ENCODE peak calls at places on chromosomes 13 and 19, in nine cellular contexts. One of them, this sample, is unnamed.

GRCh38 chr19:49953376-49953775 is 7.6 kb downstream of the SIGLEC11 start:
- DNase-seq in heart right ventricle: no peak
- DNase-seq in CD8-positive, alpha-beta memory T cell: no peak
- DNase-seq in uterus: no peak
- DNase-seq in colonic mucosa: no peak
- DNase-seq in CD4-positive, alpha-beta memory T cell: no peak
- DNase-seq in trophoblast cell: no peak
- DNase-seq in cardiac muscle cell: no peak
- DNase-seq in psoas muscle: no peak
- DNase-seq in this sample: no peak

GRCh38 chr13:48273346-48273745 is 30.2 kb upstream of the RB1 start:
- DNase-seq in heart right ventricle: no peak
- DNase-seq in CD8-positive, alpha-beta memory T cell: no peak
- DNase-seq in uterus: no peak
- DNase-seq in colonic mucosa: no peak
- DNase-seq in CD4-positive, alpha-beta memory T cell: no peak
- DNase-seq in trophoblast cell: no peak
- DNase-seq in cardiac muscle cell: no peak
- DNase-seq in psoas muscle: no peak
- DNase-seq in this sample: no peak

GRCh38 chr19:18713550-18714117 is 30.2 kb downstream of the CRTC1 start:
- DNase-seq in heart right ventricle: no peak
- DNase-seq in CD8-positive, alpha-beta memory T cell: no peak
- DNase-seq in uterus: no peak
- DNase-seq in colonic mucosa: no peak
- DNase-seq in CD4-positive, alpha-beta memory T cell: no peak
- DNase-seq in trophoblast cell: no peak
- DNase-seq in cardiac muscle cell: no peak
- DNase-seq in psoas muscle: no peak
- DNase-seq in this sample: no peak

GRCh38 chr19:47619763-47620162 is 10.8 kb downstream of the BICRA start:
- DNase-seq in heart right ventricle: no peak
- DNase-seq in CD8-positive, alpha-beta memory T cell: no peak
- DNase-seq in uterus: no peak
- DNase-seq in colonic mucosa: no peak
- DNase-seq in CD4-positive, alpha-beta memory T cell: no peak
- DNase-seq in trophoblast cell: peak
- DNase-seq in cardiac muscle cell: no peak
- DNase-seq in psoas muscle: no peak
- DNase-seq in this sample: no peak

GRCh38 chr13:112732679-112733078 is 42.8 kb downstream of the ATP11A start:
- DNase-seq in heart right ventricle: no peak
- DNase-seq in CD8-positive, alpha-beta memory T cell: no peak
- DNase-seq in uterus: no peak
- DNase-seq in colonic mucosa: no peak
- DNase-seq in CD4-positive, alpha-beta memory T cell: no peak
- DNase-seq in trophoblast cell: no peak
- DNase-seq in cardiac muscle cell: no peak
- DNase-seq in psoas muscle: no peak
- DNase-seq in this sample: no peak

GRCh38 chr19:18906605-18907519 is 10.9 kb upstream of the CERS1 start:
- DNase-seq in heart right ventricle: no peak
- DNase-seq in CD8-positive, alpha-beta memory T cell: no peak
- DNase-seq in uterus: peak
- DNase-seq in colonic mucosa: no peak
- DNase-seq in CD4-positive, alpha-beta memory T cell: no peak
- DNase-seq in trophoblast cell: no peak
- DNase-seq in cardiac muscle cell: no peak
- DNase-seq in psoas muscle: no peak
- DNase-seq in this sample: no peak

GRCh38 chr13:106318941-106319411 is 216.5 kb downstream of the EFNB2 start:
- DNase-seq in heart right ventricle: no peak
- DNase-seq in CD8-positive, alpha-beta memory T cell: no peak
- DNase-seq in uterus: peak
- DNase-seq in colonic mucosa: no peak
- DNase-seq in CD4-positive, alpha-beta memory T cell: no peak
- DNase-seq in trophoblast cell: peak
- DNase-seq in cardiac muscle cell: peak
- DNase-seq in psoas muscle: no peak
- DNase-seq in this sample: no peak

GRCh38 chr13:74891610-74892009 is 590.4 kb downstream of the TBC1D4 start:
- DNase-seq in heart right ventricle: no peak
- DNase-seq in CD8-positive, alpha-beta memory T cell: no peak
- DNase-seq in uterus: no peak
- DNase-seq in colonic mucosa: no peak
- DNase-seq in CD4-positive, alpha-beta memory T cell: no peak
- DNase-seq in trophoblast cell: no peak
- DNase-seq in cardiac muscle cell: peak
- DNase-seq in psoas muscle: no peak
- DNase-seq in this sample: no peak

GRCh38 chr19:1158885-1159448 is 15.1 kb downstream of the SBNO2 start:
- DNase-seq in heart right ventricle: no peak
- DNase-seq in CD8-positive, alpha-beta memory T cell: no peak
- DNase-seq in uterus: no peak
- DNase-seq in colonic mucosa: no peak
- DNase-seq in CD4-positive, alpha-beta memory T cell: no peak
- DNase-seq in trophoblast cell: no peak
- DNase-seq in cardiac muscle cell: no peak
- DNase-seq in psoas muscle: peak
- DNase-seq in this sample: no peak

GRCh38 chr19:4393947-4394590 is 6.3 kb downstream of the SH3GL1 start:
- DNase-seq in heart right ventricle: no peak
- DNase-seq in CD8-positive, alpha-beta memory T cell: no peak
- DNase-seq in uterus: no peak
- DNase-seq in colonic mucosa: no peak
- DNase-seq in CD4-positive, alpha-beta memory T cell: no peak
- DNase-seq in trophoblast cell: peak
- DNase-seq in cardiac muscle cell: peak
- DNase-seq in psoas muscle: no peak
- DNase-seq in this sample: no peak

GRCh38 chr19:3047307-3048189 is 14.7 kb downstream of the TLE5 start:
- DNase-seq in heart right ventricle: peak
- DNase-seq in CD8-positive, alpha-beta memory T cell: peak
- DNase-seq in uterus: peak
- DNase-seq in colonic mucosa: peak
- DNase-seq in CD4-positive, alpha-beta memory T cell: peak
- DNase-seq in trophoblast cell: peak
- DNase-seq in cardiac muscle cell: peak
- DNase-seq in psoas muscle: peak
- DNase-seq in this sample: peak

GRCh38 chr13:45798851-45799250 is 52.7 kb downstream of the SIAH3 start:
- DNase-seq in heart right ventricle: no peak
- DNase-seq in CD8-positive, alpha-beta memory T cell: no peak
- DNase-seq in uterus: no peak
- DNase-seq in colonic mucosa: no peak
- DNase-seq in CD4-positive, alpha-beta memory T cell: no peak
- DNase-seq in trophoblast cell: no peak
- DNase-seq in cardiac muscle cell: no peak
- DNase-seq in psoas muscle: no peak
- DNase-seq in this sample: no peak

GRCh38 chr13:80059789-80060188 is 281.1 kb downstream of the SPRY2 start:
- DNase-seq in heart right ventricle: no peak
- DNase-seq in CD8-positive, alpha-beta memory T cell: no peak
- DNase-seq in uterus: no peak
- DNase-seq in colonic mucosa: no peak
- DNase-seq in CD4-positive, alpha-beta memory T cell: no peak
- DNase-seq in trophoblast cell: no peak
- DNase-seq in cardiac muscle cell: no peak
- DNase-seq in psoas muscle: no peak
- DNase-seq in this sample: no peak

GRCh38 chr13:95494082-95494681 is 58.3 kb upstream of the CLDN10 start:
- DNase-seq in heart right ventricle: peak
- DNase-seq in CD8-positive, alpha-beta memory T cell: no peak
- DNase-seq in uterus: no peak
- DNase-seq in colonic mucosa: peak
- DNase-seq in CD4-positive, alpha-beta memory T cell: peak
- DNase-seq in trophoblast cell: peak
- DNase-seq in cardiac muscle cell: peak
- DNase-seq in psoas muscle: no peak
- DNase-seq in this sample: no peak

GRCh38 chr19:662207-662961 is 630 bp downstream of the RNF126 start:
- DNase-seq in heart right ventricle: no peak
- DNase-seq in CD8-positive, alpha-beta memory T cell: peak
- DNase-seq in uterus: no peak
- DNase-seq in colonic mucosa: peak
- DNase-seq in CD4-positive, alpha-beta memory T cell: peak
- DNase-seq in trophoblast cell: no peak
- DNase-seq in cardiac muscle cell: peak
- DNase-seq in psoas muscle: peak
- DNase-seq in this sample: no peak

GRCh38 chr19:22606212-22606553 is 27.9 kb upstream of the ZNF492 start:
- DNase-seq in heart right ventricle: no peak
- DNase-seq in CD8-positive, alpha-beta memory T cell: no peak
- DNase-seq in uterus: no peak
- DNase-seq in colonic mucosa: no peak
- DNase-seq in CD4-positive, alpha-beta memory T cell: no peak
- DNase-seq in trophoblast cell: no peak
- DNase-seq in cardiac muscle cell: no peak
- DNase-seq in psoas muscle: no peak
- DNase-seq in this sample: peak

GRCh38 chr13:27035892-27036235 is 135.7 kb downstream of the USP12 start:
- DNase-seq in heart right ventricle: no peak
- DNase-seq in CD8-positive, alpha-beta memory T cell: no peak
- DNase-seq in uterus: no peak
- DNase-seq in colonic mucosa: no peak
- DNase-seq in CD4-positive, alpha-beta memory T cell: no peak
- DNase-seq in trophoblast cell: peak
- DNase-seq in cardiac muscle cell: peak
- DNase-seq in psoas muscle: no peak
- DNase-seq in this sample: no peak

DNA sequence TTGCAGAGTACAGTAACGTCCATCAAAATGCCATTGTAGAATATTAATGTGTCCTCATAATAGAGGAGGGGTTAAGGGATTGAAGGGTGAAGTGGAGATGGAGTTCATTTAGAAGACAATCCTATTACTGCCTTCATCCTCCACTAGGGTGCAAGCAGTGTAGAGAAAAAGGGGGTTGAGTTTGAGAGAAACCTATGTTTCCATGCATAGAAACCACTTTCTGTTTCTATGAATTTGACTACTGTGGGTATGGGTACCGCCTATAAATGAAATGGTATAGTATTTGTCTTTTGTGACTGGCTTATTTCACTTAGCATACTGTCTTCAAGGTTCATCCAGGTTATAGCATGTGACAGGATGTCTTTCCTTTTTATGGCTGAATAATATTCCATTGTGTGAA is 156.0 kb downstream of the GGACT start:
- DNase-seq in heart right ventricle: no peak
- DNase-seq in CD8-positive, alpha-beta memory T cell: no peak
- DNase-seq in uterus: no peak
- DNase-seq in colonic mucosa: no peak
- DNase-seq in CD4-positive, alpha-beta memory T cell: no peak
- DNase-seq in trophoblast cell: no peak
- DNase-seq in cardiac muscle cell: no peak
- DNase-seq in psoas muscle: no peak
- DNase-seq in this sample: no peak
- H3K27ac ChIP-seq in heart right ventricle: no peak
- H3K27ac ChIP-seq in CD8-positive, alpha-beta memory T cell: no peak
- H3K27ac ChIP-seq in uterus: no peak
- H3K27ac ChIP-seq in colonic mucosa: peak
- H3K27ac ChIP-seq in CD4-positive, alpha-beta memory T cell: no peak
- H3K27ac ChIP-seq in trophoblast cell: no peak
- H3K27ac ChIP-seq in cardiac muscle cell: no peak
- H3K27ac ChIP-seq in psoas muscle: no peak
- H3K27ac ChIP-seq in this sample: no peak

DNA sequence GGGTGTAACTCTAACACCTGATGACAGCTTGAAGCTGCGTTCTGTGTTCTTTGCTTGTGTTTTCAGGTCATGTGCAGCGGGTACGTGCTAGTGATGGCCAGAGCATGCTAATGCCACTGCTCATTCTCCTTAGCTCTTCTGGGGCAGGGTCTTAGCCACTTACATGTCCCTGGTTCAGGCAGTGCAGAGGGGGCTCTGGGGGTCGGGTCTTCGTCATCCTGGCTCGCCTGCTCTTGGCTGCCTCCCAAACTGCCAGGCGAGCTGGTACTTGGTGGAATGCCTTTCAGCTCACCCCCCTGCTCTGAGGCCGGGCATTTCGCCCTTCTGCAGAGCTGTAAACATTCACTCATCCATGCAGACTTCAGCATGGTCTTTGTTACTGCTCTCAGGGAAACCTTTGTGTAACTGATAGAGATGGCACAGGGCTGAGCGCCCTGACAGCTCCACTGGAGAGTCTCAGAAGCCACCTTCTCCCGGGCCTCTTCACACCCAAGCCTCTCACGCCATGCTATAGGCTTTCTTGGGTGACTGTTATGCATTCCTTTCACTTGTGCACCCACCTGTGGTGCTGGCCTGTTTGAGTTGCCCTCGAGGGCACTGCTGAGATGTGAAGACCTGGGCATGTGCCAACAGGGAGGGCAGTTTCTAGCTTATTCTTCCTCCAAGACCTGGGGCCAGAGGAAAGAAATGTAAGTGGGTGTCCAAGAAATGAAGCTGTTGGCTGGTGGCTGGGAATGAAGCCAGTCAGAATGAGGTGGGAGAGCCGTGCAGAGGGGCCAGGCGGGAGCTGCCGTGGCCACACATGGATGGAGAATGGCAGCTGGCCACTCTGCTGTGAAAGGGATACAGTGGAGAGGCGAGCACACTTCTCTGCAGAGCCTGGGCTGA is 24.5 kb downstream of the FAM124A start:
- DNase-seq in heart right ventricle: peak
- DNase-seq in CD8-positive, alpha-beta memory T cell: no peak
- DNase-seq in uterus: no peak
- DNase-seq in colonic mucosa: no peak
- DNase-seq in CD4-positive, alpha-beta memory T cell: no peak
- DNase-seq in trophoblast cell: no peak
- DNase-seq in cardiac muscle cell: no peak
- DNase-seq in psoas muscle: no peak
- DNase-seq in this sample: no peak
- H3K27ac ChIP-seq in heart right ventricle: peak
- H3K27ac ChIP-seq in CD8-positive, alpha-beta memory T cell: no peak
- H3K27ac ChIP-seq in uterus: no peak
- H3K27ac ChIP-seq in colonic mucosa: no peak
- H3K27ac ChIP-seq in CD4-positive, alpha-beta memory T cell: no peak
- H3K27ac ChIP-seq in trophoblast cell: no peak
- H3K27ac ChIP-seq in cardiac muscle cell: peak
- H3K27ac ChIP-seq in psoas muscle: no peak
- H3K27ac ChIP-seq in this sample: peak

GRCh38 chr13:32423592-32423991 is 4.3 kb downstream of the N4BP2L1 start:
- DNase-seq in heart right ventricle: no peak
- DNase-seq in CD8-positive, alpha-beta memory T cell: no peak
- DNase-seq in uterus: no peak
- DNase-seq in colonic mucosa: no peak
- DNase-seq in CD4-positive, alpha-beta memory T cell: no peak
- DNase-seq in trophoblast cell: no peak
- DNase-seq in cardiac muscle cell: no peak
- DNase-seq in psoas muscle: no peak
- DNase-seq in this sample: no peak
- H3K27ac ChIP-seq in heart right ventricle: no peak
- H3K27ac ChIP-seq in CD8-positive, alpha-beta memory T cell: no peak
- H3K27ac ChIP-seq in uterus: no peak
- H3K27ac ChIP-seq in colonic mucosa: no peak
- H3K27ac ChIP-seq in CD4-positive, alpha-beta memory T cell: no peak
- H3K27ac ChIP-seq in trophoblast cell: no peak
- H3K27ac ChIP-seq in cardiac muscle cell: no peak
- H3K27ac ChIP-seq in psoas muscle: no peak
- H3K27ac ChIP-seq in this sample: no peak

DNA sequence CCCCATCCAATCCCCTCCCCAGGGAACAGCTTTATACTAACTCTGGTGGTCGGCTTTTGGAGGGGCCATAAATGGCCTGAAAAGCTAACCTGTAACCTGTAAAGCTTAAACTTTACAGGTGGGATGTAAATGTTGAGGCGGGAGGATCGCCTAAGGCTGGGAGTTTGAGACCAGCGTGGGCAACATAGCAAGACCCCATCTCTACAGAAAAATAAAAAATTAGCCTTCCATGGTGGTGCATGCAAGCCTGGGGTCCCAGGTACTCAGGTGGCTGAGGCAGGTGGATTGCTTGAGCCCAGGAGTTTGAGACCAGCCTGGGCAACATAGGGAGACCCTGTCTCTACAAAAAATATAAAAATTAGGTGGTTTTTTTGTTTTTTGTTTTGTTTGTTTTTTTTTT is 18.5 kb downstream of the CARM1 start:
- DNase-seq in heart right ventricle: no peak
- DNase-seq in CD8-positive, alpha-beta memory T cell: no peak
- DNase-seq in uterus: no peak
- DNase-seq in colonic mucosa: no peak
- DNase-seq in CD4-positive, alpha-beta memory T cell: no peak
- DNase-seq in trophoblast cell: no peak
- DNase-seq in cardiac muscle cell: no peak
- DNase-seq in psoas muscle: no peak
- DNase-seq in this sample: no peak
- H3K27ac ChIP-seq in heart right ventricle: no peak
- H3K27ac ChIP-seq in CD8-positive, alpha-beta memory T cell: no peak
- H3K27ac ChIP-seq in uterus: no peak
- H3K27ac ChIP-seq in colonic mucosa: no peak
- H3K27ac ChIP-seq in CD4-positive, alpha-beta memory T cell: no peak
- H3K27ac ChIP-seq in trophoblast cell: no peak
- H3K27ac ChIP-seq in cardiac muscle cell: no peak
- H3K27ac ChIP-seq in psoas muscle: peak
- H3K27ac ChIP-seq in this sample: no peak

This sample was measured in right atrium auricular region.